ENCODE peak calls at places on chromosomes 12 and 14, in ten cellular contexts. K, P, W, Z, B, C, S, J, O and H are unnamed samples.

GRCh38 chr14:51070732-51071131 is 24.2 kb downstream of the TRIM9 start:
- DNase-seq in K (no peak), P (no peak), W (no peak), Z (no peak), B (no peak), C (no peak), S (peak), J (no peak), O (no peak), H (peak)

GRCh38 chr12:110249716-110250225 is 31.3 kb upstream of the ATP2A2 start:
- DNase-seq in K (no peak), P (no peak), W (peak), Z (peak), B (no peak), C (no peak), S (no peak), J (no peak), O (no peak), H (peak)

GRCh38 chr14:24403294-24404013 is 4.7 kb downstream of the NYNRIN start:
- DNase-seq in K (no peak), P (no peak), W (peak), Z (no peak), B (no peak), C (no peak), S (peak), J (no peak), O (no peak), H (peak)

GRCh38 chr12:100229036-100229635 is 28.5 kb downstream of the ACTR6 start:
- DNase-seq in K (peak), P (peak), W (no peak), Z (no peak), B (no peak), C (no peak), S (peak), J (peak), O (no peak), H (peak)

GRCh38 chr12:132357623-132358186 is 28.3 kb upstream of the GALNT9 start:
- DNase-seq in K (no peak), P (no peak), W (no peak), Z (peak), B (no peak), C (no peak), S (no peak), J (no peak), O (no peak), H (no peak)

GRCh38 chr14:26255213-26255612 is 342.6 kb downstream of the NOVA1 start:
- DNase-seq in K (no peak), P (no peak), W (no peak), Z (no peak), B (no peak), C (no peak), S (peak), J (no peak), O (no peak), H (peak)

GRCh38 chr14:93072659-93073365 is 42.9 kb downstream of the ITPK1 start:
- DNase-seq in K (no peak), P (no peak), W (no peak), Z (no peak), B (no peak), C (no peak), S (no peak), J (no peak), O (no peak), H (no peak)

GRCh38 chr12:120142231-120142877 is 25.8 kb upstream of the RAB35 start:
- DNase-seq in K (no peak), P (no peak), W (peak), Z (no peak), B (no peak), C (no peak), S (no peak), J (no peak), O (no peak), H (no peak)

GRCh38 chr12:45670339-45671065 is 59.0 kb upstream of the ARID2 start:
- DNase-seq in K (no peak), P (no peak), W (no peak), Z (no peak), B (no peak), C (no peak), S (no peak), J (no peak), O (no peak), H (peak)

GRCh38 chr14:89241934-89242670 is 174.9 kb downstream of the FOXN3 start:
- DNase-seq in K (no peak), P (no peak), W (no peak), Z (no peak), B (no peak), C (no peak), S (no peak), J (no peak), O (no peak), H (no peak)

GRCh38 chr12:122659579-122659978 is 43.6 kb downstream of the HCAR2 start:
- DNase-seq in K (no peak), P (no peak), W (peak), Z (no peak), B (no peak), C (no peak), S (no peak), J (no peak), O (no peak), H (no peak)

GRCh38 chr14:30214456-30215090 is 286.9 kb upstream of the PRKD1 start:
- DNase-seq in K (peak), P (peak), W (no peak), Z (no peak), B (no peak), C (no peak), S (peak), J (peak), O (no peak), H (peak)

GRCh38 chr12:51269174-51270066 is 795 bp downstream of the SMAGP start:
- DNase-seq in K (peak), P (no peak), W (peak), Z (peak), B (peak), C (no peak), S (peak), J (no peak), O (no peak), H (peak)

GRCh38 chr12:3227076-3227975 is 150.1 kb downstream of the TSPAN9 start:
- DNase-seq in K (no peak), P (no peak), W (no peak), Z (no peak), B (peak), C (no peak), S (no peak), J (no peak), O (no peak), H (no peak)

GRCh38 chr12:45232771-45233372 is 17.0 kb downstream of the ANO6 start:
- DNase-seq in K (no peak), P (peak), W (peak), Z (no peak), B (no peak), C (no peak), S (peak), J (peak), O (peak), H (peak)

GRCh38 chr12:130070017-130070653 is 92.1 kb upstream of the FZD10 start:
- DNase-seq in K (no peak), P (no peak), W (no peak), Z (no peak), B (no peak), C (no peak), S (no peak), J (no peak), O (peak), H (no peak)

GRCh38 chr14:47227051-47227600 is 448.3 kb downstream of the MDGA2 start:
- DNase-seq in K (no peak), P (no peak), W (no peak), Z (no peak), B (no peak), C (no peak), S (no peak), J (no peak), O (no peak), H (no peak)

GRCh38 chr12:52837781-52838736 is 3.9 kb upstream of the KRT79 start:
- DNase-seq in K (no peak), P (no peak), W (no peak), Z (no peak), B (no peak), C (no peak), S (peak), J (no peak), O (no peak), H (no peak)

GRCh38 chr12:19759229-19759628 is 319.9 kb downstream of the AEBP2 start:
- DNase-seq in K (no peak), P (no peak), W (no peak), Z (no peak), B (no peak), C (no peak), S (peak), J (no peak), O (no peak), H (peak)

GRCh38 chr12:113684053-113684907 is 212.6 kb upstream of the LHX5 start:
- DNase-seq in K (no peak), P (peak), W (no peak), Z (no peak), B (no peak), C (no peak), S (no peak), J (no peak), O (no peak), H (peak)

GRCh38 chr14:68785817-68786490 is 6.9 kb downstream of the ZFP36L1 start:
- DNase-seq in K (no peak), P (no peak), W (peak), Z (no peak), B (no peak), C (no peak), S (peak), J (no peak), O (peak), H (peak)

GRCh38 chr12:117472983-117473382 is 111.6 kb upstream of the NOS1 start:
- DNase-seq in K (no peak), P (no peak), W (no peak), Z (no peak), B (no peak), C (no peak), S (no peak), J (peak), O (no peak), H (no peak)

GRCh38 chr14:99745307-99745951 is 47.8 kb upstream of the EML1 start:
- DNase-seq in K (no peak), P (peak), W (no peak), Z (no peak), B (peak), C (no peak), S (peak), J (no peak), O (no peak), H (peak)

GRCh38 chr14:57863471-57863870 is 2.4 kb downstream of the SLC35F4 start:
- DNase-seq in K (no peak), P (no peak), W (no peak), Z (no peak), B (no peak), C (no peak), S (no peak), J (no peak), O (no peak), H (no peak)

GRCh38 chr12:47717443-47718193 is 7.7 kb downstream of the ENDOU start:
- DNase-seq in K (peak), P (peak), W (peak), Z (peak), B (peak), C (peak), S (peak), J (no peak), O (peak), H (peak)

GRCh38 chr12:125687403-125687802 is 622.2 kb downstream of the AACS start:
- DNase-seq in K (no peak), P (no peak), W (no peak), Z (no peak), B (no peak), C (no peak), S (no peak), J (no peak), O (no peak), H (no peak)

GRCh38 chr14:51210594-51210993 is 29.5 kb upstream of the TMX1 start:
- DNase-seq in K (no peak), P (no peak), W (no peak), Z (no peak), B (no peak), C (no peak), S (no peak), J (no peak), O (no peak), H (no peak)

GRCh38 chr12:89453121-89453520 is 71.5 kb downstream of the GALNT4 start:
- DNase-seq in K (no peak), P (no peak), W (no peak), Z (no peak), B (no peak), C (no peak), S (no peak), J (no peak), O (no peak), H (no peak)

GRCh38 chr12:75820848-75821578 is 210.6 kb downstream of the PHLDA1 start:
- DNase-seq in K (no peak), P (no peak), W (no peak), Z (peak), B (no peak), C (no peak), S (peak), J (no peak), O (peak), H (peak)

GRCh38 chr14:31059152-31059924 is 33.2 kb upstream of the STRN3 start:
- DNase-seq in K (no peak), P (no peak), W (peak), Z (no peak), B (no peak), C (no peak), S (peak), J (no peak), O (peak), H (peak)

GRCh38 chr12:108332791-108333382 is 6.2 kb downstream of the CMKLR1 start:
- DNase-seq in K (no peak), P (no peak), W (no peak), Z (no peak), B (no peak), C (no peak), S (no peak), J (no peak), O (peak), H (no peak)

GRCh38 chr12:62543324-62543723 is 76.7 kb downstream of the MON2 start:
- DNase-seq in K (no peak), P (no peak), W (no peak), Z (no peak), B (no peak), C (no peak), S (no peak), J (no peak), O (no peak), H (no peak)

GRCh38 chr12:1533602-1534304 is 60.6 kb downstream of the FBXL14 start:
- DNase-seq in K (peak), P (no peak), W (no peak), Z (peak), B (no peak), C (no peak), S (peak), J (no peak), O (no peak), H (no peak)

GRCh38 chr12:104964167-104964566 is 6.1 kb upstream of the SLC41A2 start:
- DNase-seq in K (no peak), P (no peak), W (no peak), Z (no peak), B (no peak), C (no peak), S (no peak), J (no peak), O (no peak), H (no peak)

GRCh38 chr14:59688224-59689170 is 111.9 kb upstream of the CCDC175 start:
- DNase-seq in K (peak), P (peak), W (peak), Z (peak), B (no peak), C (no peak), S (peak), J (peak), O (peak), H (peak)

GRCh38 chr14:100617715-100618693 is 30.8 kb upstream of the BEGAIN start:
- DNase-seq in K (no peak), P (no peak), W (no peak), Z (no peak), B (no peak), C (peak), S (peak), J (no peak), O (peak), H (no peak)

GRCh38 chr14:50397461-50398196 is 948 bp upstream of the CDKL1 start:
- DNase-seq in K (no peak), P (no peak), W (no peak), Z (peak), B (no peak), C (no peak), S (peak), J (no peak), O (peak), H (peak)

GRCh38 chr12:1050059-1050707 is 59.2 kb downstream of the ERC1 start:
- DNase-seq in K (no peak), P (no peak), W (no peak), Z (no peak), B (no peak), C (no peak), S (no peak), J (no peak), O (no peak), H (no peak)

GRCh38 chr14:23069413-23069806 is 12.1 kb upstream of the CDH24 start:
- DNase-seq in K (no peak), P (no peak), W (no peak), Z (no peak), B (no peak), C (no peak), S (no peak), J (no peak), O (no peak), H (no peak)
- H3K4me3 ChIP-seq in K (no peak), P (peak), W (no peak), Z (no peak), B (no peak), C (no peak), S (peak), J (no peak), O (no peak), H (no peak)

GRCh38 chr12:57549909-57550627 is at the start of gene KIF5A:
- DNase-seq in K (peak), P (no peak), W (no peak), Z (peak), B (no peak), C (no peak), S (no peak), J (no peak), O (no peak), H (no peak)
- TF ChIP-seq CTCF in K (peak), P (no peak), W (no peak), Z (no peak), B (no peak), C (no peak), S (peak), J (no peak), O (no peak), H (no peak)

GRCh38 chr12:67070307-67070600 is 198.9 kb upstream of the CAND1 start:
- DNase-seq in K (no peak), P (no peak), W (no peak), Z (no peak), B (no peak), C (no peak), S (no peak), J (no peak), O (no peak), H (no peak)

GRCh38 chr12:67067453-67068203 is 201.5 kb upstream of the CAND1 start:
- DNase-seq in K (no peak), P (no peak), W (no peak), Z (peak), B (no peak), C (no peak), S (no peak), J (no peak), O (no peak), H (no peak)

GRCh38 chr12:67068204-67068731 is 200.9 kb upstream of the CAND1 start:
- DNase-seq in K (peak), P (no peak), W (no peak), Z (no peak), B (no peak), C (no peak), S (no peak), J (no peak), O (no peak), H (no peak)

GRCh38 chr12:67069451-67070306 is 199.5 kb upstream of the CAND1 start:
- DNase-seq in K (peak), P (no peak), W (peak), Z (peak), B (no peak), C (no peak), S (no peak), J (no peak), O (no peak), H (no peak)

DNA sequence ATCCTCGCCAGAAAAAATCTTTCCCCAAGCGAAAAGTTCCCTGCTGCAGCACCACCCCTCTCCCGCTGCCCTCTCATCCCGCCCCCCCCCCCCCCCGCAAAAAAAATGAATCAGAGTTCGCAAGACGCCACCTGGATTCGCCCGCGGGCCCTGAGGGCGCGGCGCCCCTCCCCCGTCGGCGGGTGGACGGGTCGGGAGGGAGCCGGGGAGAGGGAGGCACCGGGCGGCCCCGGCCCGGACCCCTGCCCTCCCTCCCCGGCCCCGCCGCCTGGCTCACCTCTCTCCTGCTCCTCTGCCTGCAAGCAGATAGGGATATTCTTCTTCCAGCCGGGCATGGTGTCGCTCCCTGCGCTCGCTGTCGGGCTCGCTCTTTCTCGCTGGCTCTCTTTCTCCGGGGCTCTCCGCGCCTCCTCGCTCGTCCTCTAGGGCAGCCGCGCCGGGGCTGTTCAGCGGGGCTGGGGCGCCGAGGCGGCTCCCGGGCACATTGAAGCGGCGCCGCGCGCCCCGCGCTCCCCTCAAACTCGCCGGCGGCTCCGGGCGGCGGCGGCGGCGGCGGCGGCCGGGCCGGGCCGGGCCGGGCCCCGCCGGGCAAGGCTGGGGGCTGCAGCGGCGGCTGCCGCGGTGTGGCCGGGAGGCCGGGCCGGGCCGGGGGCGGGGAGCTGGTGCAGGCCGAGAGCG is 200.2 kb upstream of the CAND1 start:
- DNase-seq in K (peak), P (no peak), W (peak), Z (peak), B (no peak), C (no peak), S (peak), J (no peak), O (no peak), H (peak)
- H3K4me3 ChIP-seq in K (peak), P (peak), W (peak), Z (peak), B (peak), C (peak), S (peak), J (peak), O (peak), H (peak)

GRCh38 chr12:41189395-41190251 is 1.5 kb downstream of the PDZRN4 start:
- DNase-seq in K (no peak), P (no peak), W (no peak), Z (no peak), B (no peak), C (peak), S (no peak), J (no peak), O (peak), H (no peak)

GRCh38 chr12:41188841-41189394 is 798 bp downstream of the PDZRN4 start:
- DNase-seq in K (no peak), P (no peak), W (no peak), Z (no peak), B (no peak), C (no peak), S (no peak), J (no peak), O (no peak), H (no peak)

GRCh38 chr12:41193321-41193720 is 5.2 kb downstream of the PDZRN4 start:
- DNase-seq in K (no peak), P (no peak), W (no peak), Z (no peak), B (no peak), C (no peak), S (no peak), J (no peak), O (no peak), H (no peak)

GRCh38 chr12:41188058-41188840 is at the start of gene PDZRN4:
- DNase-seq in K (no peak), P (no peak), W (no peak), Z (peak), B (peak), C (peak), S (no peak), J (no peak), O (peak), H (no peak)

GRCh38 chr12:41190360-41190759 is 2.2 kb downstream of the PDZRN4 start:
- DNase-seq in K (no peak), P (no peak), W (no peak), Z (no peak), B (no peak), C (no peak), S (no peak), J (no peak), O (no peak), H (no peak)
- TF ChIP-seq CTCF in K (peak), P (peak), W (peak), Z (no peak), B (no peak), C (peak), S (peak), J (peak), O (peak), H (no peak)

GRCh38 chr12:121577443-121578180 is 3.2 kb downstream of the KDM2B start:
- DNase-seq in K (no peak), P (no peak), W (no peak), Z (peak), B (no peak), C (no peak), S (no peak), J (no peak), O (no peak), H (no peak)
- H3K4me3 ChIP-seq in K (no peak), P (peak), W (peak), Z (no peak), B (no peak), C (peak), S (peak), J (no peak), O (peak), H (peak)

GRCh38 chr12:77996670-77997069 is 166.0 kb downstream of the NAV3 start:
- DNase-seq in K (peak), P (no peak), W (no peak), Z (no peak), B (no peak), C (no peak), S (no peak), J (no peak), O (no peak), H (no peak)
- TF ChIP-seq CTCF in K (peak), P (no peak), W (no peak), Z (no peak), B (no peak), C (no peak), S (no peak), J (peak), O (no peak), H (no peak)